ENCODE peak calls at places on chromosomes 4 and X, in nine cellular contexts. Y is endothelial cell of umbilical vein, T is thoracic aorta, B is B cell, X is GM12878, U is left ventricle myocardium inferior, O is Peyer's patch, N is choroid plexus epithelial cell, Q is natural killer cell. H is an unnamed sample.

GRCh38 chr4:78645853-78646757 is 94.5 kb downstream of the ANXA3 start:
- DNase-seq in X (no peak), N (peak), B (no peak), Q (no peak), T (peak), Y (peak), O (no peak), U (peak), H (no peak)

GRCh38 chrX:111168314-111168713 is 72.3 kb downstream of the PAK3 start:
- DNase-seq in X (no peak), B (no peak), U (no peak), T (no peak), Q (no peak), N (peak), Y (no peak), O (no peak), H (no peak)

GRCh38 chrX:29724316-29724715 is 491.0 kb upstream of the MAGEB2 start:
- DNase-seq in N (no peak), O (no peak), B (no peak), U (no peak), Y (no peak), T (no peak), Q (no peak), X (no peak), H (no peak)

GRCh38 chr4:122718265-122718664 is 14.2 kb upstream of the BBS12 start:
- DNase-seq in O (no peak), Q (no peak), T (no peak), U (no peak), B (no peak), Y (peak), X (no peak), N (no peak), H (no peak)

GRCh38 chr4:139886798-139887197 is 221.2 kb downstream of the MGST2 start:
- DNase-seq in O (no peak), U (no peak), T (no peak), N (no peak), Q (no peak), B (no peak), X (no peak), Y (no peak), H (no peak)

GRCh38 chr4:176156656-176157055 is 38.7 kb downstream of the SPATA4 start:
- DNase-seq in N (no peak), Q (no peak), Y (no peak), O (no peak), B (no peak), T (no peak), U (no peak), X (no peak), H (no peak)

GRCh38 chr4:152037435-152037834 is 276.6 kb upstream of the GATB start:
- DNase-seq in X (no peak), Q (no peak), O (no peak), U (no peak), Y (no peak), N (no peak), B (no peak), T (no peak), H (no peak)

GRCh38 chr4:166172619-166173018 is 299.6 kb downstream of the TLL1 start:
- DNase-seq in X (no peak), B (no peak), Y (no peak), U (no peak), T (no peak), O (no peak), N (no peak), Q (no peak), H (no peak)

GRCh38 chrX:152658302-152658701 is 20.6 kb downstream of the GABRQ start:
- DNase-seq in N (no peak), T (no peak), Q (no peak), X (no peak), O (no peak), B (no peak), U (no peak), Y (no peak), H (no peak)

GRCh38 chrX:103818844-103819243 is 13.2 kb downstream of the RAB9B start:
- DNase-seq in N (peak), B (no peak), X (no peak), T (no peak), U (no peak), O (no peak), Y (no peak), Q (no peak), H (no peak)

GRCh38 chr4:1207603-1208265 is 35.4 kb upstream of the SPON2 start:
- DNase-seq in B (peak), Y (no peak), U (peak), Q (no peak), O (no peak), X (no peak), T (no peak), N (peak), H (no peak)

GRCh38 chrX:47649781-47650163 is 591 bp downstream of the ELK1 start:
- DNase-seq in U (no peak), N (no peak), T (no peak), B (no peak), Y (no peak), Q (no peak), X (no peak), O (no peak), H (no peak)

GRCh38 chrX:95059909-95060308 is 1385.9 kb downstream of the FAM133A start:
- DNase-seq in U (no peak), Q (no peak), O (no peak), Y (no peak), B (no peak), T (no peak), N (peak), X (no peak), H (no peak)

GRCh38 chrX:95057341-95057740 is 1383.3 kb downstream of the FAM133A start:
- DNase-seq in O (no peak), U (no peak), Y (no peak), N (peak), B (no peak), X (no peak), T (no peak), Q (no peak), H (no peak)

GRCh38 chrX:95055991-95056390 is 1382.0 kb downstream of the FAM133A start:
- DNase-seq in B (no peak), N (no peak), U (no peak), Q (no peak), O (no peak), T (no peak), Y (no peak), X (no peak), H (no peak)

GRCh38 chrX:95058815-95059214 is 1384.8 kb downstream of the FAM133A start:
- DNase-seq in T (no peak), U (no peak), Q (no peak), Y (no peak), X (no peak), O (no peak), B (no peak), N (peak), H (no peak)

DNA sequence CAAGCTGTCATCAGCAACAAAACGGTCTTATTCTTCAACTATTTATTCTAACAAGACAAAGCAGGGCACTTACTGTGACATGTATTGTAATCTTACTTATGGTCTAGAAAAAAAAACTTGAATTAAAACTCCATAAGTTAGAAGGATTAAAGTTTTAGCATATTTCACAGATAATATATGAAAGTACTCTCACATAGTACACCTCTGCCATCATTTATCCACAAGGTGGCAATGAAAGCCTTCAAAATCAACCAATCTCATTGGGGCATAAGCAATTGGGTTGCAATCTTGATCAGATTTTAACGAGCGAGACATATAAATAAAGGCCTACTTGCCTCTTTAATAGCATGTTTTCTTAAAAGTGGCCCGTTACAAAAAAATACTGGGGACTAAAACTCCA is 1382.9 kb downstream of the FAM133A start:
- DNase-seq in O (no peak), B (no peak), U (no peak), X (no peak), Y (no peak), T (no peak), Q (no peak), N (peak), H (no peak)
- TF ChIP-seq CTCF in O (no peak), B (no peak), U (no peak), X (no peak), Y (no peak), T (no peak), Q (no peak), N (peak), H (no peak)

DNA sequence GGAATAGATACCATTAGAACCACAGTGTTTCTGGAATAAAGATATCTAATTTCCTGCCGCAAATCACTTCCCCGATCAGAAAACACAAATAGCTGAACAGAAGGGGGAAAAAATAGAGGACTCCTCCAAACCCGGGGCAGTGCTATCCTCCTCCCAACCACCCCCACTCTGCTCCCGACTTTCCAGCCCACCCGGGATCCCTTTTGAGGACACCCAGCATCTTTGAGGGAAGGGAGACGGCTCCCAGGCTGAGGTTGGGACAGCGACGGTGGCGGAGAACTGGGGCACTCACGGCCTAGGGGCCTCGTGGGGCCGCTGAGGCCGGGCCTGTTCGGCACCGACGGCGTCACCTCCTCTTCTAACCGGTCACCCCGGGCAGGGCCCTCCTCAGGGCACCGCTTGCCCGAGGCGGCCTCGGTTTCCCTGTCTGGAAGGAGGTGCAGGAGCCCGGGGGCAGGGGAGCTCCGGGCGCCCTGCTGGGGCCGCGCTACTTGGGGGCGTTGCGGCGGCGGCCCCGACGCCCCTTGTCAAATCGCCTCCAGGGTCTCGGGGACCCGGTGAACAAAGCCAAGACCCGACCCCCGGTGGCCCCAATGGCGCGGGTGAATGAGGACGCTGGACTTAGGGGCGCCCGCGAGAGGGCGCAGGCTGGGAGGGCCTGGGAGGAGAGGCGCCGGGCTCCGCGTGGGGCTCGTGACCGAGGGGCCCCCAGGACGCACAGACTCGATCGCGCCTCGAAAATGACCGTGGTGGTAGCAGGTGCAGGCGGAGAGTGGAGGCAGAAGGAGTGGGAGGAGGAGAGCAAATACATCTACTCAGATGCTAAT is 6.9 kb upstream of the ARX start:
- DNase-seq in Q (no peak), Y (no peak), B (no peak), O (no peak), U (no peak), T (no peak), X (no peak), N (no peak), H (no peak)
- TF ChIP-seq CTCF in Q (no peak), Y (peak), B (no peak), O (no peak), U (no peak), T (no peak), X (peak), N (no peak), H (peak)

DNA sequence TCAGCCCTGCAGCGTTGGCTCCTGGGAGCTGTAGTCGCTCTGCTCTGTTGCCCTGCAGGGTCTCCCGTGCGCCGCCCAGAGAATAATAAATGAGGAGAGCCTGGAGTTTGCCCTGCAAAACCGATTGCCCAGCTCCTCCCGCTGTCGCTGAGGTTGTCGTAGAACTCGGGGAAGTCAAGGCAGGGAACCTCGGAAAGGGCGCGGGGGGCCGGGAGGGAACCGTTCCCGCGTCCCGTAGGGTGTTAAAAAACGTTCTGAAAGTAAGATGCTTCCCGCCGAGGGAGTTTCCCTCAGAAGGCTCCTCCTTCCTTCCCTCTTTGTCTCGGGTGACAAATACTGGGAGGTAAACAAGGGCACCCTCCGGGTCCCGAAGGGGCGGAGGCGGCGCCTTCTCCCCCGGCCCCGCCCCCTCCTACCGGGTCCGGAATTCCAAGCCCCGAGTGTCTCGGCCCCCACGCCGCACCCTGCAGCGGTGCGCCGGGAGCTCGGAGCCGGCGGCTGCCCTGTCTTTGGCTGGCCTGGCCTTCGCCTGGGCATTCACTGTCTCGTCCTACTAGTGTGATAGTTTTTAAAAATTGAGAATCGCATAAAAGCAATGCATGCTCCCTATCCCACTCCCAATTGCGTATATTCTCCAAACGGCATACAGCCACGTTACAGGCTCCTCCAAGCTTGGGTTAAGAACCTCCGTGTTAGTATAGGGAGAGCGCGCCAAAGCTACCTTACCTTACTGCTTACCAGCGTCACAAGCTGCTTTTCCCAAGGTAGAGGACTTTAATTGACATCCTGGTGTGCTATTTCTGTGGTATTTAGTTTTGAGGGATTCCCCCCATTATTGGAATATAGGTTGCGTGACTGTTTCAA is 965 bp upstream of the HMGB2 start:
- DNase-seq in U (peak), X (peak), N (peak), Y (peak), T (peak), O (peak), Q (peak), B (no peak), H (peak)
- TF ChIP-seq CTCF in U (no peak), X (no peak), N (no peak), Y (no peak), T (no peak), O (no peak), Q (no peak), B (no peak), H (no peak)

DNA sequence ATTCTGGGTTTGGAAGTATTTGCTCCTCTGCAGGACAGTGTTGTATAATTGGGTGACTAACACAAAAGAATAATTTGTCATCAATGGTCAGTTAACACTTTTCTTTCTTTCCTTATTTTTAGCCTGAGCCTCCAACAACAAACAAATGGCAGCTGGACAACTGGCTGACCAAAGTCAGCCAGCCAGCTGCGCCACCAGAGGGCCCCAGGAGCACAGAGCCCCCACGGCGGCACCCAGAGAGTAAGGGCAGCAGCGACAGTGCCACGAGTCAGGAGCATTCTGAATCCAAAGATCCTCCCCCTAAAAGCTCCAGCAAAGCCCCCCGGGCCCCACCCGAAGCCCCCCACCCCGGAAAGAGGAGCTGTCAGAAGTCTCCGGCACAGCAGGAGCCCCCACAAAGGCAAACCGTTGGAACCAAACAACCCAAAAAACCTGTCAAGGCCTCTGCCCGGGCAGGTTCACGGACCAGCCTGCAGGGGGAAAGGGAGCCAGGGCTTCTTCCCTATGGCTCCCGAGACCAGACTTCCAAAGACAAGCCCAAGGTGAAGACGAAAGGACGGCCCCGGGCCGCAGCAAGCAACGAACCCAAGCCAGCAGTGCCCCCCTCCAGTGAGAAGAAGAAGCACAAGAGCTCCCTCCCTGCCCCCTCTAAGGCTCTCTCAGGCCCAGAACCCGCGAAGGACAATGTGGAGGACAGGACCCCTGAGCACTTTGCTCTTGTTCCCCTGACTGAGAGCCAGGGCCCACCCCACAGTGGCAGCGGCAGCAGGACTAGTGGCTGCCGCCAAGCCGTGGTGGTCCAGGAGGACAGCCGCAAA is 106.0 kb downstream of the KLHL8 start:
- DNase-seq in B (no peak), Q (no peak), T (no peak), N (no peak), O (no peak), U (no peak), X (no peak), Y (no peak), H (no peak)
- TF ChIP-seq CTCF in B (no peak), Q (no peak), T (no peak), N (peak), O (no peak), U (peak), X (no peak), Y (no peak), H (no peak)

H was measured in GM20000.